ENCODE peak calls at places on chromosomes 2 and 18, in nine cellular contexts. Y is activated T-cell treated with anti-CD3 and anti-CD28 coated beads, Interleukin-2, amount 50 U/mL, for 72 hours; M is activated CD4-positive, alpha-beta T cell treated with anti-CD3 and anti-CD28 coated beads for 24 hours; B is NCI-H1694; V is lower leg skin; U is lower lobe of right lung; C is NCI-H1105; O is stimulated activated CD4-positive, alpha-beta T cell treated with anti-CD3 and anti-CD28 coated beads, Interleukin-2, amount 100 ng/mL, for 48 hours; X is iris pigment epithelial cell. T is an unnamed sample.

GRCh38 chr18:44786697-44787096 is 106.0 kb downstream of the SETBP1 start:
- DNase-seq in X (no peak), Y (no peak), M (no peak), V (no peak), U (no peak), C (no peak), O (no peak), B (no peak), T (no peak)

GRCh38 chr2:153474407-153474806 is 4.2 kb downstream of the RPRM start:
- DNase-seq in C (no peak), B (no peak), Y (no peak), V (no peak), U (no peak), X (no peak), O (no peak), M (no peak), T (no peak)

GRCh38 chr2:3662239-3662638 is 4.2 kb downstream of the ALLC start:
- DNase-seq in Y (no peak), B (no peak), U (no peak), V (peak; percentile 34), C (no peak), X (no peak), O (no peak), M (no peak), T (peak; percentile 35)

GRCh38 chr18:33755918-33756590 is 178.0 kb downstream of the ASXL3 start:
- DNase-seq in V (no peak), O (no peak), Y (no peak), U (no peak), M (no peak), X (peak; percentile 81), C (peak; percentile 86), B (peak; percentile 55), T (no peak)

GRCh38 chr2:234031207-234031606 is 19.3 kb upstream of the SPP2 start:
- DNase-seq in X (no peak), B (no peak), U (no peak), O (no peak), C (no peak), M (no peak), V (no peak), Y (no peak), T (no peak)

GRCh38 chr2:178072383-178073301 is at the start of gene PDE11A:
- DNase-seq in U (peak; percentile 86), M (peak; percentile 33), C (peak; percentile 56), X (peak; percentile 69), O (peak; percentile 37), B (peak; percentile 30), V (peak; percentile 93), Y (peak; percentile 52), T (peak; percentile 88)

GRCh38 chr18:5970032-5970431 is 74.7 kb upstream of the TMEM200C start:
- DNase-seq in V (no peak), Y (no peak), B (no peak), U (no peak), O (no peak), M (no peak), X (no peak), C (no peak), T (no peak)

GRCh38 chr18:48850891-48851302 is 99.9 kb downstream of the SMAD7 start:
- DNase-seq in M (no peak), Y (no peak), V (no peak), B (no peak), O (no peak), X (no peak), U (no peak), C (no peak), T (no peak)

GRCh38 chr2:205911306-205911705 is 174.7 kb downstream of the INO80D start:
- DNase-seq in M (no peak), Y (no peak), B (no peak), V (no peak), U (no peak), X (no peak), O (no peak), C (no peak), T (no peak)

GRCh38 chr18:22494771-22495170 is 77.1 kb upstream of the CTAGE1 start:
- DNase-seq in B (no peak), O (no peak), Y (no peak), C (no peak), V (no peak), U (no peak), X (peak; percentile 39), M (no peak), T (no peak)

GRCh38 chr18:55539240-55539639 is 48.8 kb downstream of the TCF4 start:
- DNase-seq in B (no peak), U (no peak), V (no peak), Y (no peak), C (no peak), X (no peak), O (no peak), M (no peak), T (no peak)

GRCh38 chr2:40489678-40489960 is 37.7 kb upstream of the SLC8A1 start:
- DNase-seq in C (no peak), X (no peak), U (no peak), Y (no peak), V (no peak), B (no peak), O (no peak), M (no peak), T (no peak)

GRCh38 chr2:1586251-1586945 is 157.9 kb downstream of the PXDN start:
- DNase-seq in Y (no peak), X (no peak), B (no peak), O (no peak), V (peak; percentile 52), U (peak; percentile 20), C (no peak), M (no peak), T (no peak)

T was measured in T47D.